ENCODE peak calls at places on chromosomes 7 and 10, in eight cellular contexts. G is K562, B is transverse colon, L is ovary, S is A549, F is esophagus muscularis mucosa, M is sigmoid colon, T is upper lobe of left lung. I is an unnamed sample.

GRCh38 chr10:112202561-112203241 is 19.1 kb upstream of the GPAM start:
- DNase-seq in S (peak; percentile 10), T (no peak), B (no peak), F (peak; percentile 42), L (no peak), G (no peak), M (no peak), I (no peak)

GRCh38 chr7:774161-775109 is 47.4 kb upstream of the PRKAR1B start:
- DNase-seq in B (peak; percentile 73), M (no peak), S (peak; percentile 52), L (peak; percentile 83), F (no peak), T (peak; percentile 93), G (peak; percentile 29), I (no peak)

GRCh38 chr10:125092564-125093031 is 67.8 kb downstream of the CTBP2 start:
- DNase-seq in S (no peak), T (no peak), B (no peak), F (no peak), L (peak; percentile 40), G (no peak), M (peak; percentile 67), I (no peak)

GRCh38 chr7:69981646-69982045 is 383.4 kb downstream of the AUTS2 start:
- DNase-seq in L (no peak), B (no peak), T (no peak), M (no peak), G (no peak), F (no peak), S (no peak), I (no peak)

GRCh38 chr7:28487487-28487886 is 75.2 kb downstream of the CREB5 start:
- DNase-seq in F (no peak), T (no peak), M (no peak), B (no peak), L (no peak), S (no peak), G (no peak), I (no peak)

GRCh38 chr7:71618281-71618680 is 486.3 kb downstream of the GALNT17 start:
- DNase-seq in M (no peak), G (no peak), S (no peak), F (no peak), L (no peak), B (no peak), T (no peak), I (no peak)

GRCh38 chr7:75650671-75651070 is 88.1 kb downstream of the HIP1 start:
- DNase-seq in B (peak; percentile 51), G (no peak), L (no peak), S (no peak), T (no peak), M (no peak), F (no peak), I (no peak)

GRCh38 chr7:2012044-2012900 is 220.5 kb downstream of the MAD1L1 start:
- DNase-seq in G (no peak), T (peak; percentile 62), F (no peak), M (peak; percentile 48), B (no peak), L (peak; percentile 24), S (no peak), I (no peak)

GRCh38 chr7:91047636-91048035 is 216.6 kb upstream of the FZD1 start:
- DNase-seq in T (no peak), G (no peak), S (no peak), F (no peak), B (no peak), M (no peak), L (no peak), I (no peak)

GRCh38 chr10:73368238-73368637 is 9.6 kb upstream of the CFAP70 start:
- DNase-seq in B (no peak), M (no peak), F (no peak), S (no peak), T (no peak), L (no peak), G (no peak), I (no peak)

GRCh38 chr7:151782598-151783448 is 94.1 kb downstream of the PRKAG2 start:
- DNase-seq in B (peak; percentile 69), L (peak; percentile 82), T (peak; percentile 94), M (peak; percentile 87), G (peak; percentile 81), F (peak; percentile 94), S (peak; percentile 90), I (peak; percentile 49)

GRCh38 chr7:47451851-47452205 is 130.1 kb downstream of the TNS3 start:
- DNase-seq in B (no peak), L (no peak), G (no peak), F (no peak), T (no peak), S (no peak), M (no peak), I (no peak)

GRCh38 chr10:27658788-27659187 is 86.8 kb downstream of the MKX start:
- DNase-seq in T (no peak), F (no peak), S (no peak), L (no peak), M (no peak), G (no peak), B (no peak), I (no peak)

GRCh38 chr10:86648706-86649426 is 5.5 kb upstream of the OPN4 start:
- DNase-seq in F (no peak), S (peak; percentile 40), L (peak; percentile 71), T (peak; percentile 52), G (no peak), B (peak; percentile 65), M (peak; percentile 83), I (peak; percentile 68)

GRCh38 chr7:118870187-118870586 is 645.7 kb downstream of the ANKRD7 start:
- DNase-seq in G (peak; percentile 44), M (no peak), F (no peak), S (no peak), T (no peak), B (no peak), L (no peak), I (no peak)

GRCh38 chr10:22316286-22317120 is at the start of gene COMMD3:
- DNase-seq in B (peak; percentile 88), F (peak; percentile 97), T (peak; percentile 97), S (peak; percentile 60), M (peak; percentile 96), L (peak; percentile 93), G (peak; percentile 94), I (peak; percentile 81)

GRCh38 chr10:101903827-101904520 is 60.4 kb upstream of the KCNIP2 start:
- DNase-seq in M (no peak), L (no peak), S (no peak), T (peak; percentile 32), B (peak; percentile 13), G (no peak), F (no peak), I (no peak)

GRCh38 chr10:117991701-117992100 is 55.0 kb downstream of the RAB11FIP2 start:
- DNase-seq in T (no peak), L (no peak), G (no peak), B (no peak), S (no peak), M (no peak), F (no peak), I (no peak)

GRCh38 chr7:138396251-138397070 is 63.6 kb upstream of the TRIM24 start:
- DNase-seq in G (no peak), B (peak; percentile 17), S (peak; percentile 18), L (no peak), F (no peak), M (no peak), T (no peak), I (no peak)

GRCh38 chr7:66043681-66044497 is 31.7 kb upstream of the ASL start:
- DNase-seq in M (peak; percentile 69), F (no peak), S (no peak), G (no peak), B (peak; percentile 72), L (peak; percentile 64), T (peak; percentile 88), I (no peak)
- TF ChIP-seq EP300 in M (no peak), F (no peak), S (no peak), G (no peak), B (no peak), L (no peak), T (no peak), I (no peak)

DNA sequence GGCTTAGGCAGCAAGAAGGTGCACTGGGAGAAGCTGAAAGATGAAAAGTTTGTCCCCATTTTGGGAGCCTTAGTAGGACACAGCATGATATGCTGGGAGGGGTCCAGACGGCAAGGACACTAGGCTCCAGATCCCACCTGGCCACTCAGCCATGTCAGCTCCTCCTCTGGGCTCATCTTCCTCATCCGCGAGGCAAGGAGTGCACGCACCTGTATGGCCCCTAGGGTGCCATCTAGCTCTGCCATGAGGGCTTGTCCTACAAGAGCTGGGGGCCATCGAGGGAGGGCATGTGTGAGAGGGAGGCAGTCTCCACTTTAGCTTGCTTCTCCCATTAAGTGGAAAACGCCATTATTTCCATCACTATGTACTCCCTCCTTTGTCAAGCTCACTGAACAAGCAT is 136.2 kb upstream of the ADAM12 start:
- DNase-seq in F (no peak), G (no peak), S (no peak), B (no peak), L (no peak), M (no peak), T (no peak), I (no peak)
- H3K4me1 ChIP-seq in F (no peaks in the 10 kb centered on the region), G (no peaks in the 10 kb centered on the region), S (peaks cover 24% of the 10 kb centered on the region), B (no peaks in the 10 kb centered on the region), L (no peaks in the 10 kb centered on the region), M (no peaks in the 10 kb centered on the region), T (no peaks in the 10 kb centered on the region), I (no peaks in the 10 kb centered on the region)

GRCh38 chr10:31618541-31619291 is 299.7 kb downstream of the ZEB1 start:
- DNase-seq in B (no peak), G (no peak), L (peak; percentile 45), F (no peak), T (peak; percentile 59), M (peak; percentile 78), S (no peak), I (peak; percentile 57)

GRCh38 chr10:31621733-31622132 is 302.7 kb downstream of the ZEB1 start:
- DNase-seq in M (no peak), B (no peak), L (no peak), S (no peak), G (no peak), F (no peak), T (no peak), I (no peak)

GRCh38 chr10:31619410-31620095 is 300.5 kb downstream of the ZEB1 start:
- DNase-seq in M (peak; percentile 70), F (no peak), B (no peak), L (no peak), T (peak; percentile 40), G (no peak), S (no peak), I (no peak)

GRCh38 chr10:31622993-31623392 is 304.0 kb downstream of the ZEB1 start:
- DNase-seq in M (peak; percentile 69), T (no peak), F (no peak), L (no peak), B (no peak), S (no peak), G (no peak), I (no peak)

GRCh38 chr10:31620236-31621151 is 301.5 kb downstream of the ZEB1 start:
- DNase-seq in B (peak; percentile 25), T (no peak), L (peak; percentile 59), F (no peak), S (peak; percentile 43), M (peak; percentile 89), G (peak; percentile 14), I (peak; percentile 63)
- TF ChIP-seq CTCF in B (no peak), T (no peak), L (no peak), F (no peak), S (peak; percentile 20), M (no peak), G (peak; percentile 58), I (peak; percentile 55)

DNA sequence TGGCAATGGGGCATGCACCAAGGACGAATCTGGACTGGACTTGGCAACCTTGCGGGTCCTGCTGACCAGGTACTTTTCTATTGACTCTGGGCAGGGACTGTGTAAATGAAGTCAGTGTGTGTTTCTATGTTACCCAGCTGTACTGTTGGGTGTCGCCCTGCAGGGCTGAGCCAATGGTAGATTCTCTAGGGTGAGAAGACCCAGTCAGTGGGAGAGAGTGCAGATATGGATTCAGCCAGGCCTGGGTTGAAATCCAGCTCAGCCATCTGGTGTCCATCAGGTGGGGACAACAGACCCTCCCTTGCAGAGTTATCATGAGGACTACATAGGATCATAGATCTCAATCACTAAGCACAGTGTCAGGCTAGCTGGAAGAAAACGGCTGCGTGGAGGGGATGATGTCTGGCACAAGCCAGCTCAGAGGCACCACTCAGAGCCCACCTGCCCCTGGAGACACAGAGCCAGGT is 4.9 kb upstream of the PPIF start:
- DNase-seq in M (no peak), S (no peak), L (no peak), F (no peak), T (no peak), G (no peak), B (no peak), I (no peak)
- TF ChIP-seq EP300 in M (no peak), S (no peak), L (no peak), F (no peak), T (no peak), G (no peak), B (no peak), I (no peak)

I was measured in tibial nerve.